ENCODE peak calls at places on chromosomes 13 and 19, in five cellular contexts. One of them, this sample, is unnamed.

GRCh38 chr19:31810536-31811109 is 461.4 kb upstream of the TSHZ3 start:
- DNase-seq in frontal cortex: no peak
- DNase-seq in neuronal stem cell: no peak
- DNase-seq in T-helper 1 cell: no peak
- DNase-seq in upper lobe of right lung: no peak
- DNase-seq in this sample: no peak

GRCh38 chr13:33508060-33508459 is 222.5 kb upstream of the STARD13 start:
- DNase-seq in T-helper 1 cell: no peak
- DNase-seq in frontal cortex: no peak
- DNase-seq in neuronal stem cell: no peak
- DNase-seq in upper lobe of right lung: no peak
- DNase-seq in this sample: no peak

GRCh38 chr19:46616631-46617322 is 8.1 kb downstream of the PTGIR start:
- DNase-seq in T-helper 1 cell: no peak
- DNase-seq in neuronal stem cell: no peak
- DNase-seq in frontal cortex: no peak
- DNase-seq in upper lobe of right lung: peak
- DNase-seq in this sample: no peak

GRCh38 chr13:38685974-38686571 is 804 bp upstream of the FREM2 start:
- DNase-seq in neuronal stem cell: peak
- DNase-seq in upper lobe of right lung: no peak
- DNase-seq in frontal cortex: peak
- DNase-seq in T-helper 1 cell: no peak
- DNase-seq in this sample: no peak

GRCh38 chr13:52414051-52414450 is 8.1 kb upstream of the THSD1 start:
- DNase-seq in upper lobe of right lung: no peak
- DNase-seq in neuronal stem cell: no peak
- DNase-seq in T-helper 1 cell: no peak
- DNase-seq in frontal cortex: no peak
- DNase-seq in this sample: no peak

GRCh38 chr13:104024416-104025170 is 958.4 kb upstream of the SLC10A2 start:
- DNase-seq in neuronal stem cell: no peak
- DNase-seq in T-helper 1 cell: no peak
- DNase-seq in upper lobe of right lung: no peak
- DNase-seq in frontal cortex: no peak
- DNase-seq in this sample: no peak

GRCh38 chr13:51557875-51558604 is 26.2 kb upstream of the WDFY2 start:
- DNase-seq in T-helper 1 cell: no peak
- DNase-seq in neuronal stem cell: no peak
- DNase-seq in upper lobe of right lung: no peak
- DNase-seq in frontal cortex: no peak
- DNase-seq in this sample: no peak

GRCh38 chr19:29517412-29517811 is 8.4 kb upstream of the VSTM2B start:
- DNase-seq in frontal cortex: no peak
- DNase-seq in upper lobe of right lung: no peak
- DNase-seq in T-helper 1 cell: no peak
- DNase-seq in neuronal stem cell: no peak
- DNase-seq in this sample: no peak

GRCh38 chr19:32396046-32396652 is 9.4 kb upstream of the DPY19L3 start:
- DNase-seq in T-helper 1 cell: no peak
- DNase-seq in frontal cortex: no peak
- DNase-seq in upper lobe of right lung: no peak
- DNase-seq in neuronal stem cell: no peak
- DNase-seq in this sample: no peak

GRCh38 chr13:112032186-112032835 is 34.6 kb upstream of the SOX1 start:
- DNase-seq in frontal cortex: no peak
- DNase-seq in upper lobe of right lung: no peak
- DNase-seq in T-helper 1 cell: no peak
- DNase-seq in neuronal stem cell: no peak
- DNase-seq in this sample: no peak

GRCh38 chr19:33698576-33699435 is 77.1 kb downstream of the CHST8 start:
- DNase-seq in frontal cortex: no peak
- DNase-seq in T-helper 1 cell: no peak
- DNase-seq in upper lobe of right lung: peak
- DNase-seq in neuronal stem cell: no peak
- DNase-seq in this sample: peak

GRCh38 chr13:24161980-24162517 is 1.5 kb downstream of the SPATA13 start:
- DNase-seq in frontal cortex: no peak
- DNase-seq in upper lobe of right lung: no peak
- DNase-seq in T-helper 1 cell: no peak
- DNase-seq in neuronal stem cell: no peak
- DNase-seq in this sample: no peak

GRCh38 chr19:7870571-7871279 is 3.5 kb downstream of the PRR36 start:
- DNase-seq in T-helper 1 cell: peak
- DNase-seq in upper lobe of right lung: peak
- DNase-seq in neuronal stem cell: peak
- DNase-seq in frontal cortex: no peak
- DNase-seq in this sample: no peak

GRCh38 chr13:100773429-100773828 is 98.8 kb upstream of the TMTC4 start:
- DNase-seq in neuronal stem cell: no peak
- DNase-seq in upper lobe of right lung: no peak
- DNase-seq in frontal cortex: no peak
- DNase-seq in T-helper 1 cell: no peak
- DNase-seq in this sample: no peak

GRCh38 chr13:33543631-33544030 is 258.1 kb upstream of the STARD13 start:
- DNase-seq in neuronal stem cell: no peak
- DNase-seq in frontal cortex: no peak
- DNase-seq in T-helper 1 cell: no peak
- DNase-seq in upper lobe of right lung: no peak
- DNase-seq in this sample: no peak

GRCh38 chr19:31351212-31352193 is 2.3 kb upstream of the TSHZ3 start:
- DNase-seq in frontal cortex: peak
- DNase-seq in upper lobe of right lung: peak
- DNase-seq in T-helper 1 cell: no peak
- DNase-seq in neuronal stem cell: no peak
- DNase-seq in this sample: no peak

GRCh38 chr13:64052526-64052925 is 2636.9 kb upstream of the PCDH20 start:
- DNase-seq in frontal cortex: no peak
- DNase-seq in upper lobe of right lung: no peak
- DNase-seq in T-helper 1 cell: no peak
- DNase-seq in neuronal stem cell: no peak
- DNase-seq in this sample: no peak

GRCh38 chr13:79867248-79867647 is 386.3 kb downstream of the NDFIP2 start:
- DNase-seq in T-helper 1 cell: no peak
- DNase-seq in frontal cortex: no peak
- DNase-seq in neuronal stem cell: no peak
- DNase-seq in upper lobe of right lung: no peak
- DNase-seq in this sample: no peak

GRCh38 chr19:8423821-8424223 is 10.7 kb downstream of the MARCHF2 start:
- DNase-seq in T-helper 1 cell: no peak
- DNase-seq in frontal cortex: peak
- DNase-seq in neuronal stem cell: peak
- DNase-seq in upper lobe of right lung: peak
- DNase-seq in this sample: peak

GRCh38 chr13:100269837-100270236 is 180.9 kb downstream of the PCCA start:
- DNase-seq in T-helper 1 cell: no peak
- DNase-seq in neuronal stem cell: no peak
- DNase-seq in frontal cortex: peak
- DNase-seq in upper lobe of right lung: peak
- DNase-seq in this sample: peak

GRCh38 chr13:107339209-107339608 is 771.3 kb upstream of the ARGLU1 start:
- DNase-seq in upper lobe of right lung: no peak
- DNase-seq in frontal cortex: no peak
- DNase-seq in T-helper 1 cell: no peak
- DNase-seq in neuronal stem cell: no peak
- DNase-seq in this sample: no peak

GRCh38 chr19:42250666-42251531 is 4.0 kb downstream of the ERF start:
- DNase-seq in upper lobe of right lung: peak
- DNase-seq in T-helper 1 cell: no peak
- DNase-seq in frontal cortex: peak
- DNase-seq in neuronal stem cell: no peak
- DNase-seq in this sample: no peak

GRCh38 chr19:17576758-17577532 is 21.5 kb downstream of the COLGALT1 start:
- DNase-seq in neuronal stem cell: peak
- DNase-seq in frontal cortex: no peak
- DNase-seq in upper lobe of right lung: peak
- DNase-seq in T-helper 1 cell: no peak
- DNase-seq in this sample: peak

GRCh38 chr13:99339736-99340392 is 32.7 kb upstream of the GPR183 start:
- DNase-seq in frontal cortex: no peak
- DNase-seq in T-helper 1 cell: peak
- DNase-seq in upper lobe of right lung: no peak
- DNase-seq in neuronal stem cell: no peak
- DNase-seq in this sample: no peak

GRCh38 chr19:14107581-14108461 is 9.7 kb downstream of the PRKACA start:
- DNase-seq in T-helper 1 cell: no peak
- DNase-seq in neuronal stem cell: no peak
- DNase-seq in upper lobe of right lung: no peak
- DNase-seq in frontal cortex: no peak
- DNase-seq in this sample: no peak

GRCh38 chr19:7833225-7834156 is 3.5 kb downstream of the EVI5L start:
- DNase-seq in upper lobe of right lung: peak
- DNase-seq in T-helper 1 cell: no peak
- DNase-seq in neuronal stem cell: no peak
- DNase-seq in frontal cortex: peak
- DNase-seq in this sample: no peak

GRCh38 chr19:43784981-43785808 is 4.4 kb upstream of the KCNN4 start:
- DNase-seq in upper lobe of right lung: peak
- DNase-seq in frontal cortex: peak
- DNase-seq in neuronal stem cell: peak
- DNase-seq in T-helper 1 cell: peak
- DNase-seq in this sample: peak

GRCh38 chr19:3178973-3179738 is 587 bp downstream of the S1PR4 start:
- DNase-seq in T-helper 1 cell: no peak
- DNase-seq in neuronal stem cell: no peak
- DNase-seq in upper lobe of right lung: peak
- DNase-seq in frontal cortex: no peak
- DNase-seq in this sample: peak